ENCODE peak calls at places on chromosomes 2 and 18, in six cellular contexts. One of them, this sample, is unnamed.
A peak's percentile ranks its signal among the peaks of the same experiment; 100 is the strongest.

GRCh38 chr18:61742555-61743429 is 150.0 kb downstream of the RNF152 start:
- DNase-seq in neuronal stem cell: no peak
- DNase-seq in trophoblast cell: no peak
- DNase-seq in IMR-90: no peak
- DNase-seq in H9: no peak
- DNase-seq in mesenchymal stem cell: no peak
- DNase-seq in this sample: no peak

GRCh38 chr2:173990970-173991819 is 26.0 kb upstream of the SP3 start:
- DNase-seq in trophoblast cell: no peak
- DNase-seq in neuronal stem cell: no peak
- DNase-seq in H9: no peak
- DNase-seq in IMR-90: peak; percentile 89
- DNase-seq in mesenchymal stem cell: no peak
- DNase-seq in this sample: no peak

GRCh38 chr18:74278058-74278457 is 13.7 kb downstream of the CYB5A start:
- DNase-seq in trophoblast cell: no peak
- DNase-seq in H9: no peak
- DNase-seq in neuronal stem cell: no peak
- DNase-seq in IMR-90: no peak
- DNase-seq in mesenchymal stem cell: no peak
- DNase-seq in this sample: no peak

GRCh38 chr2:70503896-70504295 is 49.7 kb downstream of the TGFA start:
- DNase-seq in neuronal stem cell: no peak
- DNase-seq in IMR-90: no peak
- DNase-seq in trophoblast cell: no peak
- DNase-seq in H9: no peak
- DNase-seq in mesenchymal stem cell: no peak
- DNase-seq in this sample: no peak

GRCh38 chr2:176535480-176536113 is 266.4 kb downstream of the MTX2 start:
- DNase-seq in mesenchymal stem cell: no peak
- DNase-seq in H9: no peak
- DNase-seq in neuronal stem cell: no peak
- DNase-seq in trophoblast cell: no peak
- DNase-seq in IMR-90: no peak
- DNase-seq in this sample: no peak

GRCh38 chr2:233437439-233437955 is 83.2 kb downstream of the DGKD start:
- DNase-seq in neuronal stem cell: no peak
- DNase-seq in H9: no peak
- DNase-seq in trophoblast cell: no peak
- DNase-seq in mesenchymal stem cell: no peak
- DNase-seq in IMR-90: no peak
- DNase-seq in this sample: no peak

GRCh38 chr18:58730618-58731017 is 59.4 kb downstream of the MALT1 start:
- DNase-seq in IMR-90: no peak
- DNase-seq in trophoblast cell: no peak
- DNase-seq in neuronal stem cell: no peak
- DNase-seq in mesenchymal stem cell: no peak
- DNase-seq in H9: no peak
- DNase-seq in this sample: no peak

GRCh38 chr18:23071285-23071684 is 64.0 kb upstream of the CABLES1 start:
- DNase-seq in neuronal stem cell: no peak
- DNase-seq in mesenchymal stem cell: no peak
- DNase-seq in IMR-90: peak; percentile 72
- DNase-seq in H9: no peak
- DNase-seq in trophoblast cell: no peak
- DNase-seq in this sample: no peak

GRCh38 chr2:136384541-136385303 is 266.8 kb upstream of the CXCR4 start:
- DNase-seq in IMR-90: peak; percentile 5
- DNase-seq in neuronal stem cell: peak; percentile 14
- DNase-seq in trophoblast cell: peak; percentile 83
- DNase-seq in mesenchymal stem cell: peak; percentile 37
- DNase-seq in H9: peak; percentile 39
- DNase-seq in this sample: no peak

GRCh38 chr2:66301073-66301766 is 133.7 kb upstream of the MEIS1 start:
- DNase-seq in trophoblast cell: no peak
- DNase-seq in neuronal stem cell: no peak
- DNase-seq in IMR-90: peak; percentile 34
- DNase-seq in H9: no peak
- DNase-seq in mesenchymal stem cell: no peak
- DNase-seq in this sample: no peak

GRCh38 chr2:74065456-74065855 is 80.7 kb downstream of the TET3 start:
- DNase-seq in trophoblast cell: no peak
- DNase-seq in neuronal stem cell: no peak
- DNase-seq in mesenchymal stem cell: no peak
- DNase-seq in IMR-90: no peak
- DNase-seq in H9: no peak
- DNase-seq in this sample: no peak

GRCh38 chr2:67645280-67646255 is 248.4 kb downstream of the ETAA1 start:
- DNase-seq in neuronal stem cell: no peak
- DNase-seq in mesenchymal stem cell: no peak
- DNase-seq in trophoblast cell: no peak
- DNase-seq in IMR-90: peak; percentile 30
- DNase-seq in H9: no peak
- DNase-seq in this sample: no peak

GRCh38 chr2:170362895-170363582 is 185.1 kb downstream of the MYO3B start:
- DNase-seq in IMR-90: no peak
- DNase-seq in mesenchymal stem cell: peak; percentile 90
- DNase-seq in H9: no peak
- DNase-seq in trophoblast cell: no peak
- DNase-seq in neuronal stem cell: no peak
- DNase-seq in this sample: no peak

GRCh38 chr2:145860083-145860482 is 1340.2 kb upstream of the ZEB2 start:
- DNase-seq in IMR-90: no peak
- DNase-seq in H9: no peak
- DNase-seq in mesenchymal stem cell: no peak
- DNase-seq in neuronal stem cell: no peak
- DNase-seq in trophoblast cell: no peak
- DNase-seq in this sample: no peak

GRCh38 chr2:113089907-113090306 is 22.1 kb downstream of the IL1F10 start:
- DNase-seq in H9: no peak
- DNase-seq in mesenchymal stem cell: no peak
- DNase-seq in trophoblast cell: no peak
- DNase-seq in neuronal stem cell: no peak
- DNase-seq in IMR-90: no peak
- DNase-seq in this sample: no peak

GRCh38 chr2:235078914-235079472 is 127.2 kb downstream of the SH3BP4 start:
- DNase-seq in H9: no peak
- DNase-seq in trophoblast cell: no peak
- DNase-seq in mesenchymal stem cell: no peak
- DNase-seq in IMR-90: no peak
- DNase-seq in neuronal stem cell: no peak
- DNase-seq in this sample: no peak

GRCh38 chr2:129699781-129700573 is 279.5 kb upstream of the RAB6C start:
- DNase-seq in IMR-90: no peak
- DNase-seq in neuronal stem cell: no peak
- DNase-seq in H9: no peak
- DNase-seq in trophoblast cell: no peak
- DNase-seq in mesenchymal stem cell: no peak
- DNase-seq in this sample: no peak

GRCh38 chr2:100235098-100235497 is 87.2 kb downstream of the LONRF2 start:
- DNase-seq in H9: peak; percentile 38
- DNase-seq in IMR-90: peak; percentile 33
- DNase-seq in mesenchymal stem cell: peak; percentile 30
- DNase-seq in neuronal stem cell: no peak
- DNase-seq in trophoblast cell: peak; percentile 64
- DNase-seq in this sample: no peak

GRCh38 chr2:162243305-162243693 is at the start of gene FAP:
- DNase-seq in trophoblast cell: no peak
- DNase-seq in mesenchymal stem cell: peak; percentile 51
- DNase-seq in H9: no peak
- DNase-seq in neuronal stem cell: peak; percentile 23
- DNase-seq in IMR-90: peak; percentile 95
- DNase-seq in this sample: no peak

GRCh38 chr18:79657342-79657996 is 22.1 kb upstream of the CTDP1 start:
- DNase-seq in neuronal stem cell: no peak
- DNase-seq in mesenchymal stem cell: no peak
- DNase-seq in trophoblast cell: no peak
- DNase-seq in H9: peak; percentile 57
- DNase-seq in IMR-90: no peak
- DNase-seq in this sample: no peak

GRCh38 chr2:150425121-150425559 is 62.3 kb downstream of the RND3 start:
- DNase-seq in neuronal stem cell: peak; percentile 36
- DNase-seq in trophoblast cell: no peak
- DNase-seq in mesenchymal stem cell: peak; percentile 42
- DNase-seq in IMR-90: peak; percentile 30
- DNase-seq in H9: peak; percentile 78
- DNase-seq in this sample: peak; percentile 27

GRCh38 chr18:38256366-38256765 is 690.8 kb upstream of the CELF4 start:
- DNase-seq in mesenchymal stem cell: peak; percentile 13
- DNase-seq in neuronal stem cell: no peak
- DNase-seq in H9: no peak
- DNase-seq in IMR-90: no peak
- DNase-seq in trophoblast cell: no peak
- DNase-seq in this sample: no peak

GRCh38 chr2:231480781-231481180 is 16.5 kb upstream of the NCL start:
- DNase-seq in H9: no peak
- DNase-seq in mesenchymal stem cell: no peak
- DNase-seq in neuronal stem cell: no peak
- DNase-seq in trophoblast cell: no peak
- DNase-seq in IMR-90: no peak
- DNase-seq in this sample: no peak

GRCh38 chr2:231479455-231479854 is 15.2 kb upstream of the NCL start:
- DNase-seq in IMR-90: no peak
- DNase-seq in mesenchymal stem cell: no peak
- DNase-seq in trophoblast cell: no peak
- DNase-seq in neuronal stem cell: no peak
- DNase-seq in H9: no peak
- DNase-seq in this sample: no peak

GRCh38 chr2:231483398-231484329 is 19.4 kb upstream of the NCL start:
- DNase-seq in IMR-90: no peak
- DNase-seq in mesenchymal stem cell: no peak
- DNase-seq in neuronal stem cell: no peak
- DNase-seq in H9: peak; percentile 64
- DNase-seq in trophoblast cell: no peak
- DNase-seq in this sample: no peak

GRCh38 chr2:231487197-231487596 is 22.9 kb upstream of the NCL start:
- DNase-seq in H9: no peak
- DNase-seq in trophoblast cell: no peak
- DNase-seq in neuronal stem cell: no peak
- DNase-seq in IMR-90: no peak
- DNase-seq in mesenchymal stem cell: no peak
- DNase-seq in this sample: no peak

DNA sequence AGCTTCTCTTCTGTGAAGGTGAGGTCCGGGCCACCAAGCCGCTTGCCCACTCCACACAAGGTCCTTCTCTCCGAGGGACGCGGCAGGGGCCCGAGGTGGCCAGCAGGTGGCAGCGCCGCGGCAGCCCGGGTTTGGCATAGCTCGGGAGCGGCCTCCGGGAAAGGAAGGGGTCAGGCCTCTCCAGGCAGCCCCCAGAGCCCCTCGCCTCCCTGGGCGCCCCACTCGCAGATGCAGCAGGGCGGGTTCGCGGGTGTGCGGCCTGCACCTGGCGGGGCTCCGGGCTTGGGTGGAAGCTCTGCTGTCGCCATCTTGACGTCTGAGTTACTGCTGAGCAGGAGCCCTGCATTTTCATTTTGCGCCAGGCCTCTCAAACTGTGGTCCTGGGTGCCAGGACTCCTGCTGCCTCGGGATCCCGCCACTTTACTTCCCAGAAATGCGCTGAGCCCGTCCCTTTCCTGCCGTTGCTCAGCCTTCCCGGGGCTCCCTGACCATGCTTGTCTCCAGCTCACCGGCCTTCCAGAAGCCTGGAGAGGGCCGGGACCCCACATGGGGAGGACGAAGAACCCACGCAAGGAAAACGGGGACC is 18.6 kb upstream of the NCL start:
- DNase-seq in IMR-90: peak; percentile 22
- DNase-seq in neuronal stem cell: peak; percentile 47
- DNase-seq in mesenchymal stem cell: peak; percentile 51
- DNase-seq in trophoblast cell: peak; percentile 44
- DNase-seq in H9: peak; percentile 88
- DNase-seq in this sample: no peak
- H3K27ac ChIP-seq in IMR-90: no peak overlapping the region
- H3K27ac ChIP-seq in neuronal stem cell: no peak overlapping the region
- H3K27ac ChIP-seq in mesenchymal stem cell: no peak overlapping the region
- H3K27ac ChIP-seq in trophoblast cell: no peak overlapping the region
- H3K27ac ChIP-seq in H9: no peak overlapping the region
- H3K27ac ChIP-seq in this sample: no peak overlapping the region

DNA sequence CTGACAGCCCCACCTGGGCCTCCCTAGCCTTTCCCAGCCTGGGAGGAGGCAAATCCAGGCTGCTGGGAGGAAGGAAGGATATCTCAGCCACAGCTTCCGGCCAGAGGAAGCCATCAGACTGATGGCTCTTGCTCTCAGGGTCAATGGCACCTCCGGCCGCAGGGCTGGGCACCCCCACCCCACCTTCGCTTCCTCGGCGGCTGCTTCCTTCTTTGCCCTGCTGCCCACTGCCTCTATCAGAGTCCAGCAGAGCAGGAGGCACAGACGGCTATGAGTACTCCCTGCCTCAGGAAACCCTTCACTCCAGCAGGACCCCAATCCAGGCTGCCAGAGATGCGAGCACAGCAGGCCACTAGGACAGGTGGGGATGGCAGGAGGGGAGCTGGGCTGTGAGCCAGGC is 3.3 kb downstream of the SEMA4C start:
- DNase-seq in trophoblast cell: no peak
- DNase-seq in mesenchymal stem cell: no peak
- DNase-seq in IMR-90: no peak
- DNase-seq in neuronal stem cell: no peak
- DNase-seq in H9: no peak
- DNase-seq in this sample: no peak
- H3K14ac ChIP-seq in trophoblast cell: no peak overlapping the region
- H3K14ac ChIP-seq in mesenchymal stem cell: no peak overlapping the region
- H3K14ac ChIP-seq in IMR-90: no peak overlapping the region
- H3K14ac ChIP-seq in neuronal stem cell: no peak overlapping the region
- H3K14ac ChIP-seq in H9: no peak overlapping the region
- H3K14ac ChIP-seq in this sample: no peak overlapping the region

GRCh38 chr2:172262486-172262885 is 159.8 kb upstream of the DLX2 start:
- DNase-seq in trophoblast cell: no peak
- DNase-seq in IMR-90: no peak
- DNase-seq in neuronal stem cell: no peak
- DNase-seq in H9: no peak
- DNase-seq in mesenchymal stem cell: no peak
- DNase-seq in this sample: no peak
- H3K27ac ChIP-seq in trophoblast cell: no peak overlapping the region
- H3K27ac ChIP-seq in IMR-90: no peak overlapping the region
- H3K27ac ChIP-seq in neuronal stem cell: no peak overlapping the region
- H3K27ac ChIP-seq in H9: no peak overlapping the region
- H3K27ac ChIP-seq in mesenchymal stem cell: no peak overlapping the region
- H3K27ac ChIP-seq in this sample: no peak overlapping the region

GRCh38 chr2:26900831-26901321 is 52.9 kb downstream of the DPYSL5 start:
- DNase-seq in H9: no peak
- DNase-seq in trophoblast cell: no peak
- DNase-seq in neuronal stem cell: no peak
- DNase-seq in IMR-90: no peak
- DNase-seq in mesenchymal stem cell: no peak
- DNase-seq in this sample: no peak
- H3K14ac ChIP-seq in H9: no peak overlapping the region
- H3K14ac ChIP-seq in trophoblast cell: no peak overlapping the region
- H3K14ac ChIP-seq in neuronal stem cell: no peak overlapping the region
- H3K14ac ChIP-seq in IMR-90: no peak overlapping the region
- H3K14ac ChIP-seq in mesenchymal stem cell: no peak overlapping the region
- H3K14ac ChIP-seq in this sample: no peak overlapping the region

This sample was measured in H1.